ENCODE peak calls at places on chromosomes 13 and 19, in ten cellular contexts. V, D, T, J, W, M, S, G, C and Y are unnamed samples.

GRCh38 chr19:49978324-49978723 is 17.4 kb upstream of the SIGLEC11 start:
- DNase-seq in V (no peak), D (no peak), T (no peak), J (no peak), W (no peak), M (no peak), S (no peak), G (no peak), C (no peak), Y (no peak)

GRCh38 chr19:4910594-4911273 is 1.4 kb downstream of the UHRF1 start:
- DNase-seq in V (no peak), D (no peak), T (peak), J (no peak), W (peak), M (no peak), S (no peak), G (peak), C (peak), Y (peak)

GRCh38 chr13:107331359-107331758 is 763.4 kb upstream of the ARGLU1 start:
- DNase-seq in V (no peak), D (no peak), T (no peak), J (no peak), W (no peak), M (no peak), S (no peak), G (no peak), C (no peak), Y (no peak)

GRCh38 chr13:33092422-33092987 is 76.3 kb downstream of the KL start:
- DNase-seq in V (no peak), D (no peak), T (no peak), J (peak), W (no peak), M (no peak), S (no peak), G (no peak), C (no peak), Y (no peak)

GRCh38 chr13:79124183-79124582 is 281.9 kb downstream of the RBM26 start:
- DNase-seq in V (no peak), D (no peak), T (no peak), J (no peak), W (no peak), M (no peak), S (no peak), G (no peak), C (no peak), Y (no peak)

GRCh38 chr19:1968279-1969175 is 27.6 kb downstream of the CSNK1G2 start:
- DNase-seq in V (no peak), D (peak), T (no peak), J (no peak), W (no peak), M (no peak), S (no peak), G (no peak), C (no peak), Y (no peak)

GRCh38 chr13:105502193-105502592 is 1033.3 kb downstream of the EFNB2 start:
- DNase-seq in V (no peak), D (no peak), T (no peak), J (no peak), W (peak), M (no peak), S (no peak), G (no peak), C (no peak), Y (no peak)

GRCh38 chr19:30344446-30345425 is 27.4 kb upstream of the ZNF536 start:
- DNase-seq in V (no peak), D (no peak), T (no peak), J (no peak), W (no peak), M (no peak), S (no peak), G (no peak), C (no peak), Y (no peak)

GRCh38 chr13:100523994-100524393 is 64.6 kb downstream of the GGACT start:
- DNase-seq in V (no peak), D (no peak), T (no peak), J (no peak), W (no peak), M (no peak), S (no peak), G (no peak), C (no peak), Y (no peak)

GRCh38 chr19:55146078-55146647 is 2.8 kb downstream of the TNNT1 start:
- DNase-seq in V (no peak), D (no peak), T (peak), J (no peak), W (peak), M (peak), S (peak), G (no peak), C (peak), Y (peak)

GRCh38 chr19:16429066-16429758 is 42.6 kb downstream of the EPS15L1 start:
- DNase-seq in V (no peak), D (no peak), T (peak), J (peak), W (no peak), M (peak), S (no peak), G (no peak), C (no peak), Y (peak)

GRCh38 chr13:32267836-32268439 is 47.2 kb downstream of the ZAR1L start:
- DNase-seq in V (peak), D (no peak), T (peak), J (no peak), W (peak), M (no peak), S (no peak), G (no peak), C (peak), Y (peak)

GRCh38 chr13:41694902-41695301 is 237.6 kb downstream of the RGCC start:
- DNase-seq in V (no peak), D (peak), T (peak), J (peak), W (peak), M (peak), S (no peak), G (peak), C (no peak), Y (peak)

GRCh38 chr13:74771964-74772363 is 637.8 kb upstream of the KLF12 start:
- DNase-seq in V (no peak), D (no peak), T (no peak), J (no peak), W (no peak), M (no peak), S (no peak), G (peak), C (no peak), Y (peak)

GRCh38 chr19:47239610-47240296 is 8.8 kb upstream of the BBC3 start:
- DNase-seq in V (peak), D (peak), T (peak), J (peak), W (peak), M (peak), S (peak), G (peak), C (peak), Y (no peak)

GRCh38 chr13:25241007-25241406 is 46.3 kb downstream of the MTMR6 start:
- DNase-seq in V (no peak), D (no peak), T (no peak), J (no peak), W (no peak), M (no peak), S (no peak), G (no peak), C (no peak), Y (no peak)